ENCODE peak calls at places on chromosomes 7 and 10, in five cellular contexts. C is PC-3, I is lower lobe of right lung, E is prostate gland, U is heart right ventricle. F is an unnamed sample.

GRCh38 chr10:46534828-46535524 is 21.5 kb downstream of the GPRIN2 start:
- DNase-seq in C (no peak), I (peak; percentile 42), E (no peak), U (no peak), F (peak; percentile 0)

GRCh38 chr7:916291-916941 is 38.1 kb downstream of the ADAP1 start:
- DNase-seq in C (no peak), I (peak; percentile 40), E (no peak), U (peak; percentile 28), F (no peak)

GRCh38 chr10:11835704-11836103 is 12.5 kb downstream of the PROSER2 start:
- DNase-seq in C (no peak), I (no peak), E (no peak), U (no peak), F (no peak)

GRCh38 chr10:92816106-92816505 is 32.2 kb upstream of the EXOC6 start:
- DNase-seq in C (peak; percentile 26), I (no peak), E (no peak), U (no peak), F (no peak)

GRCh38 chr7:126720232-126720631 is 532.5 kb downstream of the GRM8 start:
- DNase-seq in C (no peak), I (no peak), E (no peak), U (no peak), F (no peak)

GRCh38 chr10:73495226-73495883 is 469 bp downstream of the PPP3CB start:
- DNase-seq in C (peak; percentile 100), I (peak; percentile 96), E (peak; percentile 89), U (peak; percentile 92), F (peak; percentile 88)

GRCh38 chr10:129025774-129026173 is 441.3 kb upstream of the MGMT start:
- DNase-seq in C (no peak), I (no peak), E (no peak), U (no peak), F (no peak)

GRCh38 chr10:31906039-31906438 is 22.6 kb downstream of the ARHGAP12 start:
- DNase-seq in C (no peak), I (no peak), E (no peak), U (no peak), F (no peak)

GRCh38 chr7:124701955-124702354 is 63.6 kb downstream of the GPR37 start:
- DNase-seq in C (peak; percentile 14), I (no peak), E (no peak), U (no peak), F (no peak)

GRCh38 chr10:44478040-44478439 is 93.1 kb upstream of the CXCL12 start:
- DNase-seq in C (no peak), I (no peak), E (no peak), U (no peak), F (no peak)

GRCh38 chr10:95437669-95438068 is 123.5 kb downstream of the SORBS1 start:
- DNase-seq in C (no peak), I (no peak), E (no peak), U (peak; percentile 63), F (no peak)

GRCh38 chr7:97845622-97846203 is 26.5 kb downstream of the ASNS start:
- DNase-seq in C (peak; percentile 58), I (no peak), E (no peak), U (no peak), F (peak; percentile 39)
- TF ChIP-seq CTCF in C (peak; percentile 64), I (peak; percentile 20), E (peak; percentile 12), U (peak; percentile 36), F (peak; percentile 61)

GRCh38 chr10:63702107-63702506 is 180.9 kb downstream of the REEP3 start:
- DNase-seq in C (no peak), I (no peak), E (no peak), U (no peak), F (no peak)

GRCh38 chr10:63700935-63701263 is 179.7 kb downstream of the REEP3 start:
- DNase-seq in C (no peak), I (no peak), E (no peak), U (no peak), F (no peak)

GRCh38 chr10:63700209-63700934 is 179.2 kb downstream of the REEP3 start:
- DNase-seq in C (peak; percentile 99), I (no peak), E (no peak), U (no peak), F (peak; percentile 50)

GRCh38 chr10:63703113-63703670 is 182.0 kb downstream of the REEP3 start:
- DNase-seq in C (peak; percentile 58), I (no peak), E (no peak), U (no peak), F (no peak)

DNA sequence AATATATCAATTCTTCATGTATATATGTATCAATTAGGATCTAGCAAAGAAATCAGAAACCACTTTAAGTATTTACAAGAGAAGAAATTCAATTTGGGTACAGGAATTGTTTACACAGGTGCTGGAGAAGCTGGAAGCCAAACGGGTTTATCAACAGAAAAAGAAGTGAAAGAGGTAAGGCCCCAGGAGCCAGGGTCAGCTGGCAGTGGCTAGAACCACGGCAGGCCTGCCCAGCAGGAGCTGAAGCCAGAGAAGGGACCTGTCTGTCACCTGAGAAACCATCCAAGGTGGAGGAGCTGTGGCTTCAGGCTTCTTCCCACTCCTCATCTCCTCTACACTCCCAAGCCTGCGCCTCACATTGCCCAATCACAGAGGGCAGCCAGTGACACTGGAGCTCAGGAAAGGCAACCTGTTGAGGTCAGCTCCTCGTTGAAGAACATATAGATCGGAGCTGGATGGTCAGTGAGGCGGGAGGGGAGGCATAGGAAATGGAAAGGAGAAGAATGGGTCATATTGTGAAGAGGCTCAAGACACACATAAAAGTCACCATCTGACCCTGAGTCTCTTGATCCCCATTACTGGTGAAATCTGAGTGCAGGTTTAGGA is 182.6 kb downstream of the REEP3 start:
- DNase-seq in C (peak; percentile 64), I (no peak), E (no peak), U (no peak), F (no peak)
- TF ChIP-seq CTCF in C (no peak), I (no peak), E (no peak), U (no peak), F (no peak)

GRCh38 chr7:84263106-84263505 is 68.5 kb upstream of the SEMA3A start:
- DNase-seq in C (no peak), I (no peak), E (no peak), U (no peak), F (no peak)
- TF ChIP-seq CTCF in C (no peak), I (no peak), E (no peak), U (no peak), F (no peak)

DNA sequence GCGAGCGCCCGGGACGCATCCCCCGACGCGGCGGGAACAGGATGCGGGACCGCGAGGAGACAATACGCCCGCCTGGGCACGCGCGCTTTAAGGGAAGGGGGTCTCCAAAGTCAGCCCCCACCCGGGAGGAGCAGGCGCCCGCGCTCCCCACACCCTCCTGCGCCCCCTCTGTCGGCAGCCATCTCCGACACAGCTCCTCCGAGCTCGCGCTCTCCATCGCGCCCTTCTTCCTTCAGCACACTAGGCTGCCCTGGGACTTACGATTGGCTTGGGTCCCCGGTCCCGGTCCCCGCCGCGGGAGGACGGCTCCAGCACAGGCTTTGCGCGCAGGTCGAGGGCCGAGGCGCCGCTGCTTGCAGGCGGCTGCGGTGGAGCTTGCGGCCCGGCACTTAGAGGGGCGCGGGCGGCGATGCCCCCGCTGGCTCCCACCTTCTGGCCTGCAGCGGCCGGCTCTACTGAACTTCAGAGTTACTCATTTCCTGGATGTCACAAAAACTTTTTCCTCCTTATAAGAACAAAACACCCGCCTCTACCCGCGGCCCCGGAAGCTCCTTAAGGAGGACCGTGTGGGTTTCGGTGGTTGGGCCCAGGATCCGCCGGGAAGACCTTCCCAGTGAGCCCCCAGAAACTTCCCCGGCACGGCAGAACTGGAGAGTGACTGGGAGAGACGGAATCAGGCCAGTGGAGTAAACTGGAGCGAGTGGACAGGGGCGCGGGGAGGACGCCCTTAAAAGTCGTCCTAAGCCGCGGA is at the start of gene ITPRIP:
- DNase-seq in C (peak; percentile 67), I (peak; percentile 89), E (peak; percentile 71), U (peak; percentile 70), F (peak; percentile 84)
- TF ChIP-seq CTCF in C (no peak), I (peak; percentile 23), E (no peak), U (no peak), F (no peak)

DNA sequence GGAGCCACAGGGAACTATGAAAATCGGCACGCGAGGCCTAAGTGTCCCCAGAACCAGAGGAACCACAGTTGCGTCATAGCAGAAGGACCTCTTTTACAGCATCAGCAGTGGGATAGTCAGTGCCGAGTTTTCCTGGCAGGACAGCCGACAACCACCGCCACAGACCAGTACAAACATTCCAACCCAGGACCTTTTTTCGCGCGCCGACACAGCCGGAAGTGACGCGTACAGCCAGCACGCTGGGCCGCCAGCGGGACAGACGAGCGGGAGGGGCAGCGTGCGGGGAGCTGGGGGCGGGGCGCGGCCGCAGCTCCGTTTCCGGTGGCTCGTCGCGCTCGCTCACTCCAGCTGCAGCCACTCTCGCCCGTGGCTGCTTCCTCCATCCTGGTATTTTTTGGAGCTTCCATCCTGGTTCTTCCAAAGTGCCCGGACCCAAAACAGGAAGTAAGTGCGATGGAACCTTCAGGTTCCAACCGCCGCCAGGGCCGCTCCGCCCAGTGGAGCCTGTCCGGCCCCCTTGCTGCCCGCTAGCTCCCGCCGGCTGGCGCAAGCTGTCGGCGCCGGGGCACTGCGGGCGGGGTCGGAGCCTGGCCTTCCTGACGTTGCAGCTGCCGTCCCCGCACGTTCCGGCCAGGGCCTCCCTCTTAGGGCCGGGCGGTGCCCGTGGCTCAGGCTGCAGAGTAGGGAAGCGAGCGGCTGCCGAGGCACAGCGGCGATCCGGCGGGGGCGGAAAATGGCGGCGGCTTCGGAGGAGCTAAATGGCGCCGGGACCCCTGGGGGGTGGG is at the start of gene DMTF1:
- DNase-seq in C (peak; percentile 91), I (peak; percentile 97), E (peak; percentile 94), U (peak; percentile 95), F (peak; percentile 89)
- TF ChIP-seq CTCF in C (no peak), I (no peak), E (no peak), U (no peak), F (no peak)

GRCh38 chr10:123073187-123073586 is 62.6 kb upstream of the HMX3 start:
- DNase-seq in C (no peak), I (no peak), E (no peak), U (no peak), F (no peak)

GRCh38 chr10:123068098-123068853 is 59.5 kb downstream of the ACADSB start:
- DNase-seq in C (no peak), I (no peak), E (no peak), U (no peak), F (no peak)

DNA sequence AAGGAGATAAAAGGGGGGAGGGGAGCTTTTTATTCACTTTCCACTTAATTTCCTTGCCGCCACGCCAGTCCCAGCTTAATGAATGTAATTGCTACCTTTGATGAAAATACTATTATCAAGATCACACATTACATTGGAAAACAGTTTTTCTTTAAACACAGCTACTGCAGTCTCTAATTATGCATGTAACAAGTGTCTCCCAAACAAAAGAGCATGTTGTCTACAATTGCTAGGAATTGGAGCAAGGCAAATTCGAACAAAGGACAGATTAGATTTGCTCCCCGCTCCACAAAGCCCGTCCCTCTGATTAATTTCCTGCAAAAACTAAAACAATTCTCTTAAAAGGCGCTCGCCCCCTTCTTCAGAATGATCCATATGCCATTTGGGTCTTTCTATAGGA is 60.5 kb downstream of the ACADSB start:
- DNase-seq in C (no peak), I (no peak), E (no peak), U (no peak), F (no peak)
- TF ChIP-seq CTCF in C (no peak), I (no peak), E (no peak), U (no peak), F (no peak)

GRCh38 chr7:77439572-77439971 is 23.4 kb upstream of the GSAP start:
- DNase-seq in C (peak; percentile 65), I (peak; percentile 76), E (peak; percentile 56), U (no peak), F (no peak)
- TF ChIP-seq CTCF in C (peak; percentile 70), I (peak; percentile 55), E (no peak), U (peak; percentile 45), F (no peak)